ENCODE peak calls at places on chromosomes 4 and X, in eight cellular contexts. One of them, this sample, is unnamed.

GRCh38 chr4:149768477-149768876 is 47.2 kb downstream of the IQCM start:
- DNase-seq in body of pancreas: no peak
- DNase-seq in Calu3: no peak
- DNase-seq in type B pancreatic cell: no peak
- DNase-seq in endothelial cell: no peak
- DNase-seq in dorsolateral prefrontal cortex: no peak
- DNase-seq in B cell: no peak
- DNase-seq in fibroblast of the aortic adventitia: no peak
- DNase-seq in this sample: no peak

GRCh38 chr4:26721685-26722084 is 137.8 kb downstream of the TBC1D19 start:
- DNase-seq in body of pancreas: no peak
- DNase-seq in Calu3: no peak
- DNase-seq in type B pancreatic cell: no peak
- DNase-seq in endothelial cell: no peak
- DNase-seq in dorsolateral prefrontal cortex: no peak
- DNase-seq in B cell: no peak
- DNase-seq in fibroblast of the aortic adventitia: no peak
- DNase-seq in this sample: no peak

GRCh38 chr4:20193522-20193902 is 58.2 kb upstream of the SLIT2 start:
- DNase-seq in body of pancreas: no peak
- DNase-seq in Calu3: no peak
- DNase-seq in type B pancreatic cell: no peak
- DNase-seq in endothelial cell: no peak
- DNase-seq in dorsolateral prefrontal cortex: no peak
- DNase-seq in B cell: no peak
- DNase-seq in fibroblast of the aortic adventitia: peak
- DNase-seq in this sample: no peak

GRCh38 chr4:53128959-53129358 is 236.9 kb downstream of the SCFD2 start:
- DNase-seq in body of pancreas: peak
- DNase-seq in Calu3: no peak
- DNase-seq in type B pancreatic cell: no peak
- DNase-seq in endothelial cell: no peak
- DNase-seq in dorsolateral prefrontal cortex: no peak
- DNase-seq in B cell: no peak
- DNase-seq in fibroblast of the aortic adventitia: peak
- DNase-seq in this sample: no peak

GRCh38 chrX:152865232-152865920 is 32.5 kb upstream of the ZNF185 start:
- DNase-seq in body of pancreas: peak
- DNase-seq in Calu3: no peak
- DNase-seq in type B pancreatic cell: no peak
- DNase-seq in endothelial cell: no peak
- DNase-seq in dorsolateral prefrontal cortex: no peak
- DNase-seq in B cell: no peak
- DNase-seq in fibroblast of the aortic adventitia: peak
- DNase-seq in this sample: no peak

GRCh38 chrX:22395372-22395771 is 122.7 kb downstream of the CBLL2 start:
- DNase-seq in body of pancreas: no peak
- DNase-seq in Calu3: no peak
- DNase-seq in type B pancreatic cell: no peak
- DNase-seq in endothelial cell: no peak
- DNase-seq in dorsolateral prefrontal cortex: no peak
- DNase-seq in B cell: no peak
- DNase-seq in fibroblast of the aortic adventitia: no peak
- DNase-seq in this sample: no peak

GRCh38 chr4:26235500-26235899 is 85.3 kb upstream of the RBPJ start:
- DNase-seq in body of pancreas: peak
- DNase-seq in Calu3: no peak
- DNase-seq in type B pancreatic cell: no peak
- DNase-seq in endothelial cell: no peak
- DNase-seq in dorsolateral prefrontal cortex: peak
- DNase-seq in B cell: no peak
- DNase-seq in fibroblast of the aortic adventitia: peak
- DNase-seq in this sample: no peak

GRCh38 chrX:125295337-125295736 is 24.3 kb upstream of the TEX13C start:
- DNase-seq in body of pancreas: no peak
- DNase-seq in Calu3: no peak
- DNase-seq in type B pancreatic cell: no peak
- DNase-seq in endothelial cell: no peak
- DNase-seq in dorsolateral prefrontal cortex: no peak
- DNase-seq in B cell: no peak
- DNase-seq in fibroblast of the aortic adventitia: no peak
- DNase-seq in this sample: no peak

GRCh38 chr4:4395849-4396627 is 9.1 kb downstream of the NSG1 start:
- DNase-seq in body of pancreas: no peak
- DNase-seq in Calu3: no peak
- DNase-seq in type B pancreatic cell: no peak
- DNase-seq in endothelial cell: no peak
- DNase-seq in dorsolateral prefrontal cortex: no peak
- DNase-seq in B cell: no peak
- DNase-seq in fibroblast of the aortic adventitia: no peak
- DNase-seq in this sample: no peak

GRCh38 chr4:22474636-22475310 is 41.1 kb downstream of the ADGRA3 start:
- DNase-seq in body of pancreas: no peak
- DNase-seq in Calu3: no peak
- DNase-seq in type B pancreatic cell: no peak
- DNase-seq in endothelial cell: no peak
- DNase-seq in dorsolateral prefrontal cortex: no peak
- DNase-seq in B cell: no peak
- DNase-seq in fibroblast of the aortic adventitia: peak
- DNase-seq in this sample: no peak

GRCh38 chr4:109702950-109703663 is at the start of gene CASP6:
- DNase-seq in body of pancreas: peak
- DNase-seq in Calu3: peak
- DNase-seq in type B pancreatic cell: peak
- DNase-seq in endothelial cell: peak
- DNase-seq in dorsolateral prefrontal cortex: peak
- DNase-seq in B cell: peak
- DNase-seq in fibroblast of the aortic adventitia: peak
- DNase-seq in this sample: peak

GRCh38 chr4:181877329-181877848 is 365.8 kb upstream of the TENM3 start:
- DNase-seq in body of pancreas: no peak
- DNase-seq in Calu3: peak
- DNase-seq in type B pancreatic cell: no peak
- DNase-seq in endothelial cell: no peak
- DNase-seq in dorsolateral prefrontal cortex: no peak
- DNase-seq in B cell: no peak
- DNase-seq in fibroblast of the aortic adventitia: peak
- DNase-seq in this sample: no peak

GRCh38 chr4:100019821-100020220 is 69.7 kb upstream of the H2AZ1 start:
- DNase-seq in body of pancreas: no peak
- DNase-seq in Calu3: no peak
- DNase-seq in type B pancreatic cell: no peak
- DNase-seq in endothelial cell: no peak
- DNase-seq in dorsolateral prefrontal cortex: no peak
- DNase-seq in B cell: no peak
- DNase-seq in fibroblast of the aortic adventitia: no peak
- DNase-seq in this sample: no peak

GRCh38 chrX:29634516-29634915 is 580.8 kb upstream of the MAGEB2 start:
- DNase-seq in body of pancreas: no peak
- DNase-seq in Calu3: peak
- DNase-seq in type B pancreatic cell: no peak
- DNase-seq in endothelial cell: no peak
- DNase-seq in dorsolateral prefrontal cortex: no peak
- DNase-seq in B cell: no peak
- DNase-seq in fibroblast of the aortic adventitia: peak
- DNase-seq in this sample: no peak

GRCh38 chrX:108018659-108019381 is 26.0 kb upstream of the VSIG1 start:
- DNase-seq in body of pancreas: no peak
- DNase-seq in Calu3: no peak
- DNase-seq in type B pancreatic cell: no peak
- DNase-seq in endothelial cell: no peak
- DNase-seq in dorsolateral prefrontal cortex: no peak
- DNase-seq in B cell: no peak
- DNase-seq in fibroblast of the aortic adventitia: no peak
- DNase-seq in this sample: no peak

GRCh38 chrX:270848-271367 is 10.3 kb upstream of the PLCXD1 start:
- DNase-seq in body of pancreas: no peak
- DNase-seq in Calu3: no peak
- DNase-seq in type B pancreatic cell: peak
- DNase-seq in endothelial cell: no peak
- DNase-seq in dorsolateral prefrontal cortex: no peak
- DNase-seq in B cell: no peak
- DNase-seq in fibroblast of the aortic adventitia: no peak
- DNase-seq in this sample: no peak

GRCh38 chr4:25759101-25759500 is 103.5 kb downstream of the SLC34A2 start:
- DNase-seq in body of pancreas: no peak
- DNase-seq in Calu3: no peak
- DNase-seq in type B pancreatic cell: no peak
- DNase-seq in endothelial cell: no peak
- DNase-seq in dorsolateral prefrontal cortex: no peak
- DNase-seq in B cell: no peak
- DNase-seq in fibroblast of the aortic adventitia: no peak
- DNase-seq in this sample: no peak

GRCh38 chr4:56311299-56311975 is 75.9 kb downstream of the AASDH start:
- DNase-seq in body of pancreas: no peak
- DNase-seq in Calu3: no peak
- DNase-seq in type B pancreatic cell: no peak
- DNase-seq in endothelial cell: no peak
- DNase-seq in dorsolateral prefrontal cortex: no peak
- DNase-seq in B cell: no peak
- DNase-seq in fibroblast of the aortic adventitia: no peak
- DNase-seq in this sample: no peak

GRCh38 chrX:123169247-123169901 is 14.7 kb upstream of the GRIA3 start:
- DNase-seq in body of pancreas: no peak
- DNase-seq in Calu3: peak
- DNase-seq in type B pancreatic cell: no peak
- DNase-seq in endothelial cell: no peak
- DNase-seq in dorsolateral prefrontal cortex: no peak
- DNase-seq in B cell: no peak
- DNase-seq in fibroblast of the aortic adventitia: peak
- DNase-seq in this sample: no peak

DNA sequence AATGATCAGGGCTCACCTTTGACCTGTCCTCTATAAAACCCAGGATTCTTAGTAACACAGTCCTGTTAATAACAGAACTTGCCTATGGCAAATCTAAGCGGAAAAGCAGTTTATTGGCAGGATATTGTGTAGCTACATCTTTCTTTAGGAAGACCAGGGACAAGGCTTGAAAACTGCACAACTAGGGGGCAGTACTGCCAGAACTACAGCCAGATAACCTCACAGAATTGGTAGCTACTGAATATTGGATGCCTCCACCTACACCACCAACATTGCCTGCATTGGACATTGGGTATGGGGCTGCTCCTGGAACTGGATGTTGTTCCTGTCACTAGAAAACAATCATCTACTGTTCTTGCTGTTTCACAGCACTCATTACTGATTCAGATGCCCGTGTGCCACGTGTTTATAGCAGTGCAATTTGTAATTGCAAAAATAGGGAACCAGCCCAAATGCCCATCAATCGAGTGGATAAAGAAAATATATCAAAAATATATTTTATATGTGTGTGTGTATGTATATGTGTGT is 47.4 kb downstream of the REPS2 start:
- DNase-seq in body of pancreas: no peak
- DNase-seq in Calu3: no peak
- DNase-seq in type B pancreatic cell: no peak
- DNase-seq in endothelial cell: peak
- DNase-seq in dorsolateral prefrontal cortex: no peak
- DNase-seq in B cell: no peak
- DNase-seq in fibroblast of the aortic adventitia: no peak
- DNase-seq in this sample: no peak
- TF ChIP-seq CTCF in body of pancreas: no peak
- TF ChIP-seq CTCF in Calu3: no peak
- TF ChIP-seq CTCF in type B pancreatic cell: peak
- TF ChIP-seq CTCF in endothelial cell: no peak
- TF ChIP-seq CTCF in dorsolateral prefrontal cortex: peak
- TF ChIP-seq CTCF in B cell: no peak
- TF ChIP-seq CTCF in fibroblast of the aortic adventitia: peak
- TF ChIP-seq CTCF in this sample: no peak

GRCh38 chrX:3548743-3549441 is 164.6 kb downstream of the PRKX start:
- DNase-seq in body of pancreas: peak
- DNase-seq in Calu3: no peak
- DNase-seq in type B pancreatic cell: no peak
- DNase-seq in endothelial cell: no peak
- DNase-seq in dorsolateral prefrontal cortex: no peak
- DNase-seq in B cell: no peak
- DNase-seq in fibroblast of the aortic adventitia: peak
- DNase-seq in this sample: no peak
- TF ChIP-seq CTCF in body of pancreas: no peak
- TF ChIP-seq CTCF in Calu3: no peak
- TF ChIP-seq CTCF in type B pancreatic cell: peak
- TF ChIP-seq CTCF in endothelial cell: no peak
- TF ChIP-seq CTCF in dorsolateral prefrontal cortex: peak
- TF ChIP-seq CTCF in B cell: no peak
- TF ChIP-seq CTCF in fibroblast of the aortic adventitia: peak
- TF ChIP-seq CTCF in this sample: no peak

DNA sequence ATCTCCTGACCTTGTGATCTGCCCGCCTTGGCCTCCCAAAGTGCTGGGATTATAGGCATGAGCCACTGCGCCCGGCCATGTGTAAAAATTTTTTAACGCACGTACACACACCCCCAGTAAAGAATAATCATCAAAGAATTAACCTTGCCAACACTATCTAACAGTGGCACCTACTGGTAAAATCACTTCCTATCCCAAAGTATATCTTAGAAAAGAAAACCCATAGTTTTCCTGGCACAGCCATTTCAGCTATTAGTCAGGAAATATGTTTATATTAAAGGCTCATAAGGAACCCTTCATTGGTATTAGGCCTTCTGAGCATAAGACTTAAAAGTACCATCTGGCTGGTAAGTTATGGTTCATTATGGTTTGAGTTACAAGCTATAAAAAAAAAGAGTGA is 14.1 kb downstream of the S100G start:
- DNase-seq in body of pancreas: no peak
- DNase-seq in Calu3: no peak
- DNase-seq in type B pancreatic cell: no peak
- DNase-seq in endothelial cell: no peak
- DNase-seq in dorsolateral prefrontal cortex: no peak
- DNase-seq in B cell: no peak
- DNase-seq in fibroblast of the aortic adventitia: peak
- DNase-seq in this sample: no peak
- TF ChIP-seq CTCF in body of pancreas: no peak
- TF ChIP-seq CTCF in Calu3: no peak
- TF ChIP-seq CTCF in type B pancreatic cell: no peak
- TF ChIP-seq CTCF in endothelial cell: no peak
- TF ChIP-seq CTCF in dorsolateral prefrontal cortex: no peak
- TF ChIP-seq CTCF in B cell: no peak
- TF ChIP-seq CTCF in fibroblast of the aortic adventitia: no peak
- TF ChIP-seq CTCF in this sample: no peak

DNA sequence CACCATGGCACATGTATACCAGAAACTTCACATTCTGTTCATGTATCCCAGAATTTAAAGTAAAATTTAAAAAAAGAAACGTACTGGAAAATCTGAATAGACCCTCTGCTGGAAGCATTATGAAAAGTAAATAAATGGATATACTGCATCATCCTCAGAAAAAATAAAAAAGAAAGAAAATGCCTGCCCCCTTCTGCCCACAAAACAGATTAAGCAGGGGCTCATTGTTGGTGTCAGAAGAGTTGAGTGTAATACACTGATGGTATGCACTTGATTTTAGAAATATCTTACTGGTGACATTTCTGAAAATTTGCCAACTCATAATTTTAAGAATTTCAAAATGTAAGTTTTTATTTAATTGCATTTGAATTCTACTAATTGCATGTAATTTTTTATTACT is 77.8 kb downstream of the LRP2BP start:
- DNase-seq in body of pancreas: no peak
- DNase-seq in Calu3: no peak
- DNase-seq in type B pancreatic cell: no peak
- DNase-seq in endothelial cell: no peak
- DNase-seq in dorsolateral prefrontal cortex: no peak
- DNase-seq in B cell: no peak
- DNase-seq in fibroblast of the aortic adventitia: no peak
- DNase-seq in this sample: no peak
- TF ChIP-seq CTCF in body of pancreas: no peak
- TF ChIP-seq CTCF in Calu3: no peak
- TF ChIP-seq CTCF in type B pancreatic cell: no peak
- TF ChIP-seq CTCF in endothelial cell: no peak
- TF ChIP-seq CTCF in dorsolateral prefrontal cortex: no peak
- TF ChIP-seq CTCF in B cell: no peak
- TF ChIP-seq CTCF in fibroblast of the aortic adventitia: no peak
- TF ChIP-seq CTCF in this sample: no peak